ENCODE peak calls at places on chromosomes 1 and 21, in ten cellular contexts. H, E, U, V, T, I, J, R, C and P are unnamed samples.

GRCh38 chr1:2229032-2229920 is 1.2 kb downstream of the SKI start:
- DNase-seq in H (peak; percentile 82), E (no peak), U (peak; percentile 84), V (peak; percentile 74), T (peak; percentile 83), I (peak; percentile 67), J (peak; percentile 78), R (no peak), C (peak; percentile 83), P (no peak)

GRCh38 chr1:154716012-154716411 is 108.0 kb upstream of the ADAR start:
- DNase-seq in H (no peak), E (no peak), U (no peak), V (no peak), T (no peak), I (no peak), J (no peak), R (no peak), C (no peak), P (no peak)

GRCh38 chr1:205191127-205191577 is 20.4 kb downstream of the DSTYK start:
- DNase-seq in H (no peak), E (no peak), U (no peak), V (no peak), T (peak; percentile 44), I (no peak), J (no peak), R (no peak), C (no peak), P (no peak)

GRCh38 chr1:108856994-108857393 is at the start of gene AKNAD1:
- DNase-seq in H (no peak), E (no peak), U (no peak), V (no peak), T (no peak), I (no peak), J (no peak), R (no peak), C (no peak), P (no peak)

GRCh38 chr21:32753818-32754610 is 17.5 kb downstream of the PAXBP1 start:
- DNase-seq in H (no peak), E (no peak), U (no peak), V (no peak), T (no peak), I (no peak), J (no peak), R (no peak), C (no peak), P (no peak)

GRCh38 chr21:31710586-31710985 is 21.3 kb downstream of the SCAF4 start:
- DNase-seq in H (no peak), E (no peak), U (no peak), V (no peak), T (peak; percentile 50), I (no peak), J (no peak), R (no peak), C (no peak), P (no peak)

GRCh38 chr21:32516729-32517649 is 68.3 kb downstream of the TCP10L start:
- DNase-seq in H (no peak), E (no peak), U (no peak), V (no peak), T (peak; percentile 87), I (no peak), J (no peak), R (peak; percentile 88), C (no peak), P (no peak)

GRCh38 chr1:94383966-94384408 is 34.2 kb upstream of the ABCD3 start:
- DNase-seq in H (no peak), E (no peak), U (no peak), V (no peak), T (peak; percentile 87), I (no peak), J (no peak), R (peak; percentile 76), C (no peak), P (no peak)

GRCh38 chr1:207755846-207756692 is 4.2 kb downstream of the CD46 start:
- DNase-seq in H (no peak), E (no peak), U (no peak), V (no peak), T (no peak), I (no peak), J (no peak), R (no peak), C (no peak), P (peak; percentile 22)
- H3K27ac ChIP-seq in H (no peak overlapping the region), E (no peak overlapping the region), U (no peak overlapping the region), V (no peak overlapping the region), T (no peak overlapping the region), I (no peak overlapping the region), J (no peak overlapping the region), R (no peak overlapping the region), C (no peak overlapping the region), P (no peak overlapping the region)

DNA sequence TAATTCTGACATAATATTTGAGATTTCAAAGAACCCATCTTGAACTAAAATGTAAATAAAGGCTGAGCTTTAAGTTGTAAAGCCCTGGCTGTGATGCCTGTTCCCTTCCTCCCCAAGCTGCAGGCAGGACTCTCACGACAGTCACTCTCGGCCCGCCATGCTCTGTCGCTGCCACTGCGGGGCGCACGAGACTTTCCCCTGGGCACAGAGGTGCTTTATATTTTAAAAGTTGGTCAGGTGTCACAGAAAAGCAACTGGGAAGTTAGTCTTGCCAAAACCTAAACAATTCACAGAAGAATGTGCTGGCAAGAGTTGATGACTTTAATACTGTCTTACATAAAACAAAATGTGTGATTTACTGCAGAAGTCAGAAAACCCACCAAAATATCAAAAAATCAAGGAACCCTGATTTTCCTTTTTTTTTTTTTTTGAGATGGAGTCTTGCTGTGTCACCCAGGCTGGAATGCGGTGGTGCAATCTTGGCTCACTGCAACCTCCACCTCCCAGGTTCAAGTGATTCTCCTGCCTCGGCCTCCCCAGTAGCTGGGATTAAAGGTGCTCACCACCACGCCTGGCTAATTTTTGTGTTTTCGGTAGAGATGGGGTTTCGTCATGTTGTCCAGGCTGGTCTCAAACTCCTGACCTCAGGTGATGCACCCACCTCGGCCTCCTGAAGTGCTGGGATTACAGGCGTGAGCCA is 10.7 kb downstream of the LRRC47 start:
- DNase-seq in H (no peak), E (no peak), U (no peak), V (no peak), T (no peak), I (peak; percentile 36), J (peak; percentile 43), R (no peak), C (no peak), P (no peak)
- TF ChIP-seq CTCF in H (no peak), E (no peak), U (no peak), V (no peak), T (peak; percentile 31), I (peak; percentile 77), J (peak; percentile 62), R (peak; percentile 53), C (no peak), P (no peak)

GRCh38 chr1:23483327-23484252 is at the start of gene ASAP3:
- DNase-seq in H (peak; percentile 73), E (no peak), U (peak; percentile 78), V (peak; percentile 63), T (peak; percentile 76), I (no peak), J (peak; percentile 54), R (no peak), C (no peak), P (no peak)
- H3K27ac ChIP-seq in H (peak within 1 kb of the TSS; percentile 84), E (peak within 1 kb of the TSS; percentile 79), U (peak within 1 kb of the TSS; percentile 90), V (peak within 1 kb of the TSS; percentile 94), T (peak within 1 kb of the TSS; percentile 81), I (peak within 1 kb of the TSS; percentile 41), J (no peak within 1 kb of the TSS), R (no peak within 1 kb of the TSS), C (peak within 1 kb of the TSS; percentile 49), P (peak within 1 kb of the TSS; percentile 82)

DNA sequence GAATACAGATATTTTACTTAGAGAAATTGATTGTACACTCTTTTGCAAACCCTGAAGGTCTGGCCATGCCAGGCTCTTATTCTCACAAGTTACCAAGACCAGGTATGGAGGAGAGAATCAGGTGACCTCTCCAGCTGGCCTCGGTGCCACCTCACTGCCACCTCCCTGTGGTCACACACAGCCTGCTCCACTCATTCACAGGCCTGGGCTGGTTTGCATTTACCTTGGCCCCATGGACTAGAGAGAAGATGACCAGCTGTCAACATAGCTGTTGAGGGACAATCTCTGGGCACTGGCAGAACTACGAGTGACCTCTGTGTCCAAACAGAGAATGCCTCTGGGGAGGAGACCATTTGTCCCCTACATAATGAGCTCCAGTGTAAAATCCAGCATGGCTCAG is 291.2 kb upstream of the RUNX1 start:
- DNase-seq in H (no peak), E (no peak), U (no peak), V (peak; percentile 42), T (no peak), I (peak; percentile 11), J (no peak), R (no peak), C (no peak), P (no peak)
- TF ChIP-seq CTCF in H (no peak), E (no peak), U (no peak), V (no peak), T (no peak), I (peak; percentile 11), J (no peak), R (no peak), C (no peak), P (no peak)

DNA sequence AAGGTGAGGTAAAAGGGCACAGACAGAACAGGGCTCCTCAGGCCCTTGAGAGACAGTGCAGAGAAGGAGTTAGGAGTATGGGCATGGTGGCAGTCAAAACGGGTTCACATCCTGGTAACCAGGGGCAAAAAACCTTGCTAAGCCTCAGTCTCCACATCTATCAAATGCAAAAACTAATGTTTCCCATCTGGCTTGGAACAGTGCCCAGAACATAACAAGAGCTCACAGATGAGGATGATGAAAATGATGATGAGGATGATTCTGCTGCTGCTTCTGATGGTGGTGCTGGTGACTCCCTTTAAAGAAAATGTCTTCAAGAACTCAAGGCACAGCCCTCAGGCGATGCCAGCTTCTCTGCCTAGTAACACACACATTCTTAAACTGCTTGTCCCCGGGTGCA is 24.1 kb downstream of the HHIPL2 start:
- DNase-seq in H (no peak), E (no peak), U (no peak), V (no peak), T (no peak), I (no peak), J (no peak), R (no peak), C (no peak), P (no peak)
- H3K27ac ChIP-seq in H (no peak overlapping the region), E (no peak overlapping the region), U (no peak overlapping the region), V (no peak overlapping the region), T (no peak overlapping the region), I (no peak overlapping the region), J (no peak overlapping the region), R (no peak overlapping the region), C (no peak overlapping the region), P (no peak overlapping the region)